ENCODE peak calls at places on chromosomes 2 and 18, in nine cellular contexts. K is PC-3, G is GM23248, J is HCT116, H is fibroblast of lung, U is K562, D is GM23338, P is MM.1S, I is astrocyte. B is an unnamed sample. For H3K27me3, the result is how much of the 10 kb centered on the place peaks cover.

GRCh38 chr2:240921319-240922233 is 15.4 kb downstream of the CROCC2 start:
- DNase-seq in D (no peak), I (peak), J (no peak), P (no peak), H (peak), U (no peak), G (peak), K (peak), B (peak)

GRCh38 chr2:231548752-231549151 is 18.5 kb upstream of the NMUR1 start:
- DNase-seq in D (no peak), U (no peak), J (no peak), K (no peak), H (no peak), I (no peak), G (no peak), P (no peak), B (no peak)

GRCh38 chr2:240234503-240234951 is 94.1 kb upstream of the OTOS start:
- DNase-seq in K (no peak), D (no peak), G (no peak), I (no peak), H (no peak), J (no peak), U (no peak), P (no peak), B (no peak)

GRCh38 chr2:78568921-78569320 is 456.6 kb upstream of the REG3G start:
- DNase-seq in I (no peak), U (no peak), H (no peak), G (no peak), P (no peak), K (no peak), D (no peak), J (no peak), B (no peak)

GRCh38 chr2:188478724-188479123 is 187.1 kb downstream of the GULP1 start:
- DNase-seq in K (no peak), G (no peak), H (no peak), U (no peak), J (no peak), D (peak), P (no peak), I (no peak), B (no peak)

GRCh38 chr2:25981596-25982272 is 563 bp downstream of the KIF3C start:
- DNase-seq in J (no peak), K (no peak), D (peak), I (no peak), P (no peak), H (peak), G (peak), U (peak), B (no peak)

GRCh38 chr2:32963941-32964340 is 17.2 kb downstream of the LTBP1 start:
- DNase-seq in H (peak), K (peak), U (no peak), I (peak), G (peak), J (no peak), D (no peak), P (no peak), B (no peak)

GRCh38 chr2:238382381-238382781 is 44.3 kb upstream of the ASB1 start:
- DNase-seq in U (no peak), P (no peak), G (peak), J (no peak), H (no peak), I (no peak), D (no peak), K (no peak), B (no peak)

GRCh38 chr2:102240640-102241370 is 54.0 kb downstream of the IL1RL2 start:
- DNase-seq in K (peak), J (peak), I (peak), G (peak), H (peak), U (peak), P (peak), D (peak), B (peak)

GRCh38 chr2:55919574-55919973 is 4.0 kb downstream of the EFEMP1 start:
- DNase-seq in G (no peak), I (no peak), D (no peak), P (no peak), K (no peak), H (no peak), U (no peak), J (no peak), B (no peak)

GRCh38 chr18:13621446-13621849 is 104.9 kb downstream of the FAM210A start:
- DNase-seq in K (no peak), P (no peak), J (no peak), U (no peak), G (no peak), H (no peak), I (no peak), D (no peak), B (no peak)

GRCh38 chr18:33821503-33821902 is 243.5 kb downstream of the ASXL3 start:
- DNase-seq in G (peak), J (no peak), I (peak), K (peak), U (no peak), H (peak), D (no peak), P (no peak), B (no peak)

GRCh38 chr2:191350826-191351225 is 105.6 kb downstream of the MYO1B start:
- DNase-seq in K (peak), H (peak), U (no peak), J (no peak), G (peak), I (peak), P (no peak), D (no peak), B (no peak)

GRCh38 chr2:109295781-109296117 is 166.7 kb downstream of the SH3RF3 start:
- DNase-seq in I (no peak), J (no peak), P (peak), D (no peak), G (no peak), U (no peak), H (no peak), K (no peak), B (no peak)

GRCh38 chr2:102271844-102272243 is 39.5 kb upstream of the IL1RL1 start:
- DNase-seq in U (no peak), H (no peak), G (no peak), D (no peak), I (no peak), J (no peak), P (no peak), K (peak), B (no peak)

GRCh38 chr2:100350661-100351185 is 28.4 kb upstream of the LONRF2 start:
- DNase-seq in U (no peak), D (no peak), P (no peak), I (peak), K (no peak), J (no peak), H (peak), G (no peak), B (peak)

GRCh38 chr2:240631561-240632290 is 6.4 kb downstream of the GPR35 start:
- DNase-seq in J (no peak), G (no peak), H (no peak), U (no peak), D (no peak), I (no peak), K (no peak), P (no peak), B (no peak)

GRCh38 chr2:231666171-231667095 is 41.9 kb upstream of the PTMA start:
- DNase-seq in K (peak), U (peak), G (peak), J (peak), I (peak), P (peak), H (peak), D (peak), B (peak)

GRCh38 chr2:208025814-208026184 is 472 bp upstream of the PLEKHM3 start:
- DNase-seq in G (no peak), I (no peak), K (no peak), H (no peak), J (no peak), P (no peak), U (no peak), D (peak), B (no peak)

GRCh38 chr2:240556553-240557100 is 1.2 kb downstream of the ANKMY1 start:
- DNase-seq in G (peak), D (peak), J (no peak), U (peak), K (peak), H (peak), P (no peak), I (no peak), B (no peak)

GRCh38 chr2:84197901-84198300 is 261.2 kb downstream of the SUCLG1 start:
- DNase-seq in U (no peak), J (no peak), P (no peak), H (no peak), K (no peak), D (no peak), I (no peak), G (no peak), B (no peak)

GRCh38 chr2:70751881-70752280 is 16.1 kb downstream of the ADD2 start:
- DNase-seq in K (no peak), P (no peak), D (no peak), J (no peak), H (no peak), G (no peak), U (no peak), I (no peak), B (no peak)

GRCh38 chr2:85248741-85249524 is 78.9 kb downstream of the TGOLN2 start:
- DNase-seq in H (peak), K (peak), U (no peak), I (peak), G (peak), D (peak), J (peak), P (no peak), B (peak)

GRCh38 chr2:67879586-67880290 is 183.1 kb downstream of the C1D start:
- DNase-seq in U (no peak), I (peak), D (no peak), K (peak), H (peak), J (no peak), G (peak), P (no peak), B (no peak)

GRCh38 chr2:157559061-157559460 is 69.6 kb downstream of the ACVR1C start:
- DNase-seq in D (no peak), J (no peak), P (no peak), G (peak), U (no peak), H (peak), K (peak), I (peak), B (no peak)

GRCh38 chr18:78293940-78294401 is 685.6 kb upstream of the SALL3 start:
- DNase-seq in U (no peak), K (no peak), J (no peak), H (no peak), D (no peak), G (no peak), I (no peak), P (no peak), B (no peak)

GRCh38 chr2:143778981-143779380 is 649.8 kb downstream of the ARHGAP15 start:
- DNase-seq in H (peak), D (peak), U (no peak), P (no peak), J (no peak), K (peak), I (peak), G (peak), B (no peak)

GRCh38 chr18:12086249-12086648 is 7.4 kb upstream of the ANKRD62 start:
- DNase-seq in I (no peak), U (no peak), G (no peak), K (no peak), J (no peak), H (no peak), D (no peak), P (no peak), B (peak)

GRCh38 chr2:150063432-150063889 is 424.0 kb downstream of the RND3 start:
- DNase-seq in D (no peak), I (peak), U (no peak), J (no peak), K (peak), G (peak), H (peak), P (no peak), B (no peak)

GRCh38 chr2:60954139-60954538 is 63.4 kb upstream of the PEX13 start:
- DNase-seq in I (no peak), D (no peak), J (no peak), P (no peak), G (no peak), K (no peak), U (no peak), H (no peak), B (no peak)

GRCh38 chr2:133097666-133098065 is 427.7 kb upstream of the LYPD1 start:
- DNase-seq in J (no peak), U (no peak), K (peak), I (peak), G (peak), P (no peak), D (no peak), H (peak), B (no peak)

GRCh38 chr2:166700079-166700478 is 188.2 kb upstream of the XIRP2 start:
- DNase-seq in G (peak), J (no peak), K (peak), H (no peak), I (no peak), P (no peak), U (no peak), D (peak), B (no peak)

GRCh38 chr18:59900222-59901128 is 679 bp downstream of the PMAIP1 start:
- DNase-seq in K (peak), U (peak), J (no peak), D (peak), H (peak), G (peak), I (peak), P (peak), B (peak)

GRCh38 chr2:54207666-54208195 is 48.3 kb downstream of the TSPYL6 start:
- DNase-seq in P (no peak), J (no peak), K (no peak), H (peak), I (peak), U (no peak), G (peak), D (no peak), B (no peak)

GRCh38 chr2:31523871-31524492 is 56.8 kb downstream of the SRD5A2 start:
- DNase-seq in H (peak), U (peak), G (peak), J (peak), K (peak), D (peak), I (peak), P (peak), B (peak)

GRCh38 chr18:43847164-43848091 is 570.1 kb upstream of the SYT4 start:
- DNase-seq in I (peak), H (peak), D (peak), K (peak), U (no peak), P (no peak), G (peak), J (no peak), B (no peak)

DNA sequence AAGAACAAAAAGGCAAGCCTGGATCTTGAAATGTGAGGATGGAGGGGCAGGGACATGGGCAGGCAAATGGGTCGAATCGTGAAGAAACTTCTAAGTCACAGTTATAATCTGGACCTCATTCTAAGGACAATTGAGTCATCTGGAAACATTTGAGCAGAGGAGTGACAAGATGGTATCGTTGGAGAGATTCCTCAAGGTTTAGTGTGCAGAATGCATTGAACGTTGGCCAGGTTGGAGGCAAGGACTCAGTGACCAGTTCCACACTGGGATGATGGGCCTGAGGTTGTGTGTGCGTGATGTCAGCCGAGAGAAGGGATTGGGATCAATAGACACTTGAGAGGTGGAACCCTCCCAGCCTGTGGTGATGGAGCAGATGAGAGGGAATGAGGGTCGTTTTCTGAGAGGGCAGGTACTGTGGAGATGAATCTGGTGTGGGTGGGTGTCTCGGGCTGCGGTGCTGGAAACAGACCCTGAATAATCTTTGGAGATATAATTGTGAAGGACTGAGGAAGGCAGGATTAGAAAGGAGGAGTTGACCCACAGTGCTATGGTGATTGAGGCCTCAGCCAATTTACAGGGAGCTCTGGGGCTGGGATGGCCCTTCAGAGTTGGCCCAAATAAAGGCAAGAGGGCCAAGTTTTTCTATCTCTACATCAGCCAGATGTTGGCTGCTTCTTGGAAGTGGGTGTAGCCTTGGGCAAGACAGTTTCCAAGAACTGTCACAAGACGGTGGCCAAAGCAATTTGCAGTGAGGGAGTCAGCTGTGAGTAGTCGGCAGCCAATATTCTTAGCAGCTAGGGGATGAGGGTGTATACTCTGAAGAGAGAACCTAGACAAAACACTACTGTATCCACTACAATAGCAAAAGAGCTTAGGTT is 5.8 kb upstream of the ZNF532 start:
- DNase-seq in K (no peak), U (no peak), G (peak), D (no peak), J (no peak), H (peak), P (no peak), I (no peak), B (no peak)
- H3K27ac ChIP-seq in K (no peak), U (no peak), G (peak), D (peak), J (no peak), H (no peak), P (no peak), I (no peak), B (no peak)

DNA sequence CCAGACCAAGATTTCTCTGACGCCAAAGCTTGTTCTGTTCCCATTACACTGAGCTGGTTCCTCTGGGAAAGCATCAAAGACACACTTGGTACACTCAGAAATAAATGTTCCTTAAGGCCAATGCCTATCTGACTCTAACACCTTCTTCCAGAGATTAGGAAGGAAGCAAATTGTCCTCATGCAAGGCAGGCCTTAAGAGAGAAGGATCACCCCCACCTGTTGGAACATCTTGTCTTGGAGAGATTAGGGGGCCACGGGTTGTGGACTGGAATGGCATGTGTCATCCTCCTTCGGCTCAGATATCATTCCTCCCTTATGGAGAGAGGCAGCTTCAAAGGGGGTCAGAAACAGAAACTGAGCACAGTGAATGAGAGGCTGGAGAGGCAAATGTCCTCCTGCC is 100.1 kb downstream of the ANKRD44 start:
- DNase-seq in P (no peak), H (no peak), D (no peak), U (peak), I (no peak), K (no peak), J (no peak), G (no peak), B (no peak)
- H3K27me3 ChIP-seq in P (under half), H (under half), D (under half), U (under half), I (under half), K (under half), J (under half), G (under half), B (under half)

GRCh38 chr18:905307-905947 is 756 bp downstream of the ADCYAP1 start:
- DNase-seq in G (no peak), J (no peak), P (no peak), K (no peak), U (no peak), H (no peak), I (no peak), D (peak), B (no peak)
- TF ChIP-seq EZH2 in G (peak), J (no peak), P (no peak), K (no peak), U (no peak), H (peak), I (peak), D (no peak), B (no peak)

GRCh38 chr2:226116346-226116745 is 683.3 kb downstream of the IRS1 start:
- DNase-seq in J (no peak), G (no peak), P (no peak), I (no peak), H (no peak), U (no peak), K (no peak), D (no peak), B (no peak)

GRCh38 chr2:226115832-226116200 is 683.8 kb downstream of the IRS1 start:
- DNase-seq in U (no peak), D (peak), G (peak), P (no peak), K (peak), H (peak), J (no peak), I (peak), B (peak)

GRCh38 chr2:226121339-226121738 is 678.3 kb downstream of the IRS1 start:
- DNase-seq in D (no peak), P (no peak), U (no peak), J (no peak), H (no peak), K (no peak), G (no peak), I (no peak), B (no peak)

GRCh38 chr2:226117506-226118065 is 682.0 kb downstream of the IRS1 start:
- DNase-seq in I (peak), K (peak), J (no peak), H (peak), P (no peak), G (no peak), D (no peak), U (no peak), B (no peak)

GRCh38 chr2:226118471-226119429 is 680.9 kb downstream of the IRS1 start:
- DNase-seq in H (peak), K (peak), D (peak), J (peak), G (peak), I (peak), P (no peak), U (no peak), B (peak)
- H3K27ac ChIP-seq in H (peak), K (peak), D (no peak), J (peak), G (peak), I (peak), P (no peak), U (no peak), B (peak)

GRCh38 chr2:222288590-222289279 is 10.1 kb downstream of the PAX3 start:
- DNase-seq in G (no peak), P (no peak), J (no peak), I (no peak), U (no peak), H (no peak), K (no peak), D (no peak), B (no peak)
- H3K27me3 ChIP-seq in G (half or more), P (under half), J (half or more), I (under half), U (under half), H (under half), K (half or more), D (half or more), B (half or more)

DNA sequence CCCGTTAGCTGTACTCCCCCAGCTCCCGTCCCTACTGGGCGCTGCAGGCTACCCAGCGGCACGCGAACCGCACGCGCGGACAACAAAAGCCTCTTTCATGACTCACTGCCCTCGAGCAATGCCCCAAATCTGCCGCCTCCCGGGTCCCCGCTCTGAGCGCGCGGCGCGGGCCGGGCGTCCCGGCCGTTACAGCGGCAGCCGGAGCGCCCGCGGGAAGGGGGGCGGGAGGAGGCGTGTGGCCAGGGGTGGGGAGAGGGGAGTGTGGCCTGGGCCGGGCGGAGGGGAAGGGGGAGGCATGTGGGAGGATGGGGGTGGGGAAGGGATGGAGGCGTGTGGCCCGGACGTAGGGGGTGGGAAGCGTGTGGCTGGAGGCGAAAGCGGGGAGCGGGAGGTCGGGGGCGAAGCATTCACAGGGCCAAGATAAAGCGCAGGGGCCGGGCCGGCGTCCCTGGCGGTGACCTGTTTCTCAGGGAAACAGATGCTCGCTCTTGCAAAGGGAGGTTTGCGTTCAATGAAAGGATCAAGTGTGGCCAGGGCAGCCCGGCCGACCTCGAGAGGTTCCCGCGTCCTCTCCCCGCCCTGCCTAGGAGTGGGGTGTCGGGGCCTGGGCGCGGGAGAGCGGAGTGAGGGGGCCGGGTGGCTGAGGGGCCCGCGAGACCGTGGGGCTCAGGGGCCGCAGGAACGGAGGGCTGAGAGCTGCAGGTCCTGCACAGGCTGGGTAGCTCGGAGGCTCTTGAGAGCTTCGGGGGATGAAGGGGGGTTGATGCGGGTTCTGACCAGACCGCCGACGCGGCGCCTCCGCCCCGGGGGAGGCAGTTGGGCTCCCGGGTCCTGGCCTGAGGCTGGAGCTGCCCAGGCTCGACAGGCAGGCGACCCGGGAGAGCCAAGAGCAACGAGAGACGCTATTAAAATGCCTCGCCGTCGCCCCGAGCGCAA is 3.5 kb upstream of the NEUROD1 start:
- DNase-seq in J (peak), I (peak), H (peak), K (no peak), P (peak), U (peak), G (peak), D (peak), B (peak)
- TF ChIP-seq EZH2 in J (no peak), I (peak), H (peak), K (no peak), P (no peak), U (no peak), G (no peak), D (peak), B (no peak)

B was measured in PC-9.